ENCODE peak calls at places on chromosomes 16 and 17, in seven cellular contexts. One of them, this sample, is unnamed. For H3K4me1, the result is how much of the 10 kb centered on the place peaks cover.

GRCh38 chr17:48795444-48796162 is 21.4 kb downstream of the TTLL6 start:
- DNase-seq in vagina: no peak
- DNase-seq in HCT116: peak
- DNase-seq in sigmoid colon: no peak
- DNase-seq in transverse colon: peak
- DNase-seq in stomach: no peak
- DNase-seq in HepG2: peak
- DNase-seq in this sample: no peak

GRCh38 chr16:57571098-57571497 is 28.7 kb downstream of the ADGRG5 start:
- DNase-seq in transverse colon: no peak
- DNase-seq in stomach: no peak
- DNase-seq in sigmoid colon: no peak
- DNase-seq in vagina: no peak
- DNase-seq in HepG2: no peak
- DNase-seq in HCT116: no peak
- DNase-seq in this sample: no peak

GRCh38 chr17:34252138-34252889 is 2.8 kb upstream of the CCL2 start:
- DNase-seq in HepG2: no peak
- DNase-seq in stomach: peak
- DNase-seq in HCT116: no peak
- DNase-seq in transverse colon: peak
- DNase-seq in sigmoid colon: peak
- DNase-seq in vagina: peak
- DNase-seq in this sample: peak

GRCh38 chr16:48592839-48593429 is 17.0 kb downstream of the N4BP1 start:
- DNase-seq in HCT116: no peak
- DNase-seq in transverse colon: no peak
- DNase-seq in sigmoid colon: no peak
- DNase-seq in HepG2: no peak
- DNase-seq in stomach: no peak
- DNase-seq in vagina: no peak
- DNase-seq in this sample: no peak

GRCh38 chr17:27674335-27674734 is 43.3 kb downstream of the LGALS9 start:
- DNase-seq in stomach: no peak
- DNase-seq in transverse colon: no peak
- DNase-seq in HCT116: no peak
- DNase-seq in vagina: peak
- DNase-seq in sigmoid colon: no peak
- DNase-seq in HepG2: no peak
- DNase-seq in this sample: no peak

GRCh38 chr16:27240948-27241531 is 27.5 kb downstream of the NSMCE1 start:
- DNase-seq in transverse colon: no peak
- DNase-seq in stomach: peak
- DNase-seq in vagina: peak
- DNase-seq in HepG2: no peak
- DNase-seq in HCT116: no peak
- DNase-seq in sigmoid colon: peak
- DNase-seq in this sample: no peak

GRCh38 chr17:71085238-71086033 is 916.1 kb downstream of the KCNJ2 start:
- DNase-seq in vagina: no peak
- DNase-seq in HepG2: peak
- DNase-seq in HCT116: peak
- DNase-seq in sigmoid colon: no peak
- DNase-seq in stomach: peak
- DNase-seq in transverse colon: peak
- DNase-seq in this sample: no peak

GRCh38 chr17:39872700-39873099 is 4.7 kb downstream of the ZPBP2 start:
- DNase-seq in HCT116: no peak
- DNase-seq in stomach: no peak
- DNase-seq in sigmoid colon: no peak
- DNase-seq in transverse colon: no peak
- DNase-seq in HepG2: peak
- DNase-seq in vagina: no peak
- DNase-seq in this sample: no peak

GRCh38 chr17:35774499-35774898 is 13.8 kb downstream of the C17orf50 start:
- DNase-seq in HCT116: no peak
- DNase-seq in sigmoid colon: peak
- DNase-seq in vagina: no peak
- DNase-seq in HepG2: no peak
- DNase-seq in stomach: peak
- DNase-seq in transverse colon: peak
- DNase-seq in this sample: peak

GRCh38 chr17:49022391-49022941 is 25.3 kb downstream of the IGF2BP1 start:
- DNase-seq in transverse colon: no peak
- DNase-seq in HCT116: no peak
- DNase-seq in sigmoid colon: no peak
- DNase-seq in stomach: no peak
- DNase-seq in HepG2: peak
- DNase-seq in vagina: no peak
- DNase-seq in this sample: no peak

GRCh38 chr17:63356275-63356905 is 89.7 kb downstream of the CYB561 start:
- DNase-seq in vagina: no peak
- DNase-seq in HCT116: peak
- DNase-seq in sigmoid colon: no peak
- DNase-seq in HepG2: no peak
- DNase-seq in transverse colon: no peak
- DNase-seq in stomach: no peak
- DNase-seq in this sample: no peak

GRCh38 chr17:50170662-50171370 is 5.0 kb downstream of the SGCA start:
- DNase-seq in HepG2: no peak
- DNase-seq in sigmoid colon: no peak
- DNase-seq in HCT116: no peak
- DNase-seq in stomach: no peak
- DNase-seq in transverse colon: no peak
- DNase-seq in vagina: no peak
- DNase-seq in this sample: no peak

GRCh38 chr16:87575027-87575804 is 27.1 kb upstream of the JPH3 start:
- DNase-seq in HCT116: no peak
- DNase-seq in stomach: no peak
- DNase-seq in vagina: no peak
- DNase-seq in transverse colon: no peak
- DNase-seq in sigmoid colon: no peak
- DNase-seq in HepG2: no peak
- DNase-seq in this sample: no peak

GRCh38 chr16:55494994-55495421 is 13.9 kb upstream of the LPCAT2 start:
- DNase-seq in sigmoid colon: peak
- DNase-seq in vagina: peak
- DNase-seq in HCT116: no peak
- DNase-seq in HepG2: peak
- DNase-seq in transverse colon: peak
- DNase-seq in stomach: peak
- DNase-seq in this sample: no peak

GRCh38 chr17:63841350-63842172 is 924 bp downstream of the SMARCD2 start:
- DNase-seq in stomach: peak
- DNase-seq in sigmoid colon: peak
- DNase-seq in HCT116: no peak
- DNase-seq in vagina: no peak
- DNase-seq in HepG2: peak
- DNase-seq in transverse colon: peak
- DNase-seq in this sample: peak

GRCh38 chr17:40852378-40852777 is 14.6 kb downstream of the KRT12 start:
- DNase-seq in HepG2: no peak
- DNase-seq in HCT116: no peak
- DNase-seq in vagina: no peak
- DNase-seq in stomach: no peak
- DNase-seq in transverse colon: no peak
- DNase-seq in sigmoid colon: no peak
- DNase-seq in this sample: no peak

GRCh38 chr16:67407176-67407787 is 9.0 kb downstream of the ZDHHC1 start:
- DNase-seq in HepG2: no peak
- DNase-seq in transverse colon: no peak
- DNase-seq in HCT116: no peak
- DNase-seq in sigmoid colon: no peak
- DNase-seq in vagina: no peak
- DNase-seq in stomach: no peak
- DNase-seq in this sample: no peak

GRCh38 chr17:77325826-77326581 is 185.2 kb downstream of the SEC14L1 start:
- DNase-seq in vagina: peak
- DNase-seq in stomach: peak
- DNase-seq in sigmoid colon: peak
- DNase-seq in transverse colon: peak
- DNase-seq in HCT116: no peak
- DNase-seq in HepG2: no peak
- DNase-seq in this sample: no peak

DNA sequence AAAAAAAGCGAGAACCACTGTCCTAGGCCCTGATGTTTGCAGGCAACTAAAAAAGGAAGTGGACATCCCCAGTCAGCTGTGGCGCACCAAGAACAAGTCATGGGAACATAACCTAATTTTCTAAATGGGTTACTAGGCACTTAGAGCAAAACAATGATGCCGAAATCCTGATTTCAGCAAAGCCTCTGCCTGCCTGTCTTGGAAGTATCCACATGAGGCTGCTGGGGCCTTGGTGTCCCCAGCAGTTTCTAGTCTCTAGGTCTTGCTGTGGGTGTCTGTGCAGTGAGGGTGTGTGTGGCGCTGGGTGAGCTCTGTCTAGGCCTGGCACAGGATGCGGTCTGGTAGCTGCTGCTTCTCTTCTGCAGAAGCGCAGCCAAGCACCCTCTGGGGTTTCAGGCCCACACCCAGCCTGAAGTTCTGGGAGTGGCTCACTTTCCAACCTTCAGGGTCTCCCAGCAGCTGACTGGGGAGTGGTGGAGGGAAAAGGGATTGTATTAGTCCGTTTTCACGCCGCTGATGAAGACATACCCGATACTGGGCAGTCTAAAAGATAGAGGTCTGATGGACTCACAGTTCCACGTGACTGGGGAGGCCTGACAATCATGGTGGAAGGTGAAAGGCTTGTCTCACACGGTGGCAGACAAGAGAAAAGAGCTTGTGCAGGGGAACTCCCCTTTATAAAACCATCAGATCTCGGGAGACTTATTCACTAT is 21.1 kb downstream of the STH start:
- DNase-seq in HCT116: no peak
- DNase-seq in transverse colon: peak
- DNase-seq in sigmoid colon: peak
- DNase-seq in HepG2: no peak
- DNase-seq in vagina: no peak
- DNase-seq in stomach: no peak
- DNase-seq in this sample: no peak
- TF ChIP-seq CTCF in HCT116: no peak
- TF ChIP-seq CTCF in transverse colon: no peak
- TF ChIP-seq CTCF in sigmoid colon: no peak
- TF ChIP-seq CTCF in HepG2: no peak
- TF ChIP-seq CTCF in vagina: no peak
- TF ChIP-seq CTCF in stomach: no peak
- TF ChIP-seq CTCF in this sample: no peak

GRCh38 chr16:1859650-1860049 is 12.3 kb downstream of the MEIOB start:
- DNase-seq in sigmoid colon: no peak
- DNase-seq in transverse colon: peak
- DNase-seq in stomach: peak
- DNase-seq in HCT116: no peak
- DNase-seq in HepG2: no peak
- DNase-seq in vagina: no peak
- DNase-seq in this sample: no peak
- H3K4me1 ChIP-seq in sigmoid colon: under half
- H3K4me1 ChIP-seq in transverse colon: under half
- H3K4me1 ChIP-seq in stomach: under half
- H3K4me1 ChIP-seq in HCT116: under half
- H3K4me1 ChIP-seq in HepG2: under half
- H3K4me1 ChIP-seq in vagina: under half
- H3K4me1 ChIP-seq in this sample: under half

DNA sequence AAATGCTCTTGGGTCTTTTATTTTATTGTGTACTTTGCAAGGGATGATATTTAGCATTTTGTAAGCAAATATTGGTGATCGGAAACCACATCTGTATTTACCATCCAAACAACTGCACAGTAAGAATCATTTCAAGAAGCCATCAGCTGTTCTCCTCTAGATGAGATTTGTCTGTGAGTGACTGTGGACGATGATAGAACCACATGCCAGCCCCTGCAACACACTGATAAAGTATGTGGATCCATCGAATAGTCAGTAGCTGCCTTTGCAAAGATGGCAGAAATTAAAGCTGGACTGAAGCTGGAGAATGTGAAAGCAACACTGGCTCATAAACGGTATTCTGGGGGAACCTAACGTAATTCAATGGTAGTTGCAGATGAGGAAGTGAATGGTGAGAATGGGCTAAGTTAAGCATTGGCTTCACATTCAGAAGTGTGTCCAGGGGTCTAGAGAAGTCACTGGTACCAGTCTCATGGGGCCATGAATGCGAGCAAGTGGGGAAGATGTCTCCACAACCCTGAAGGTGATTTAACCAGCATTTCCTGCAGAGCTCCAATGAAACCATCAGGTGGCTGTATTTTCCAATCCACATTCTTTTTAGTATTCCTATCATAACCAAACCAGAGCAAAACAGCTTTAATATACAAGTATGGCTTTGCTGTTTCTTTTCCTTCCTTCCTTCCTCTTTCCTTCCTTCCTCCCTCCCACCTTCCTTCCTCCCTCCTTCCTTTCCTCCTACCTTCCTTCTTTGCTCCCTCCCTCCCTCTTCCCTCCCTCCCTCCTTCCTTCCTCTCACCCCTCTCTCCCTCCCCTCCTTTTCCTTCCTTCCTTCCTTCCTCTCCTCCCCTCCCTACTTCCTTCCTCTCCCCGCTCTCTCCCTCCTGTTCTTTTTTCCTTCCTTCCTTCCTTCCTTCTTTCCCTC is 169.4 kb downstream of the ABCA8 start:
- DNase-seq in stomach: no peak
- DNase-seq in HepG2: no peak
- DNase-seq in HCT116: no peak
- DNase-seq in transverse colon: no peak
- DNase-seq in sigmoid colon: no peak
- DNase-seq in vagina: no peak
- DNase-seq in this sample: no peak
- TF ChIP-seq POLR2AphosphoS5 in stomach: no peak
- TF ChIP-seq POLR2AphosphoS5 in HepG2: no peak
- TF ChIP-seq POLR2AphosphoS5 in HCT116: no peak
- TF ChIP-seq POLR2AphosphoS5 in transverse colon: no peak
- TF ChIP-seq POLR2AphosphoS5 in sigmoid colon: no peak
- TF ChIP-seq POLR2AphosphoS5 in vagina: no peak
- TF ChIP-seq POLR2AphosphoS5 in this sample: no peak

DNA sequence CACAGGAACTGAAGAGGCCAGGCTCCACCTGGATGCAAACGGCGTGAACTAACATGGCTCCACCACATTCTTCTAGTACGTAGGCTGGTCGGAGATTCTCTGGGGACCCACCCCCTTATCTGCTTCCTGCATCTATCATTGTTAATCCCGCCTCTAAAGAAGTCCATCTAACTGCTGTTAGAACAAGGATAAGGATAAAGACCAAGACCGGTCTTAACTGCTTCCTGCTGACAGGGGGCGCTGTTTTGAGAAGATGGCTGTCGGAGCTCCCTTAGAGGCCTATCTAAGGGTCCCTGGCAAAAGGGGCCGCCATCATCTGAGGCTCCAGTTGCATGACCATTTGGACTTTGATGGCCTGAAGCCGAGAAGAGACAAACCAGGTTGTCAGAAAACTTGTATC is 25.8 kb upstream of the TNFSF12 start:
- DNase-seq in HepG2: peak
- DNase-seq in vagina: no peak
- DNase-seq in HCT116: peak
- DNase-seq in stomach: peak
- DNase-seq in transverse colon: peak
- DNase-seq in sigmoid colon: no peak
- DNase-seq in this sample: no peak
- TF ChIP-seq CTCF in HepG2: peak
- TF ChIP-seq CTCF in vagina: no peak
- TF ChIP-seq CTCF in HCT116: peak
- TF ChIP-seq CTCF in stomach: peak
- TF ChIP-seq CTCF in transverse colon: peak
- TF ChIP-seq CTCF in sigmoid colon: peak
- TF ChIP-seq CTCF in this sample: peak

GRCh38 chr16:2035431-2036199 is 8.9 kb downstream of the NHERF2 start:
- DNase-seq in sigmoid colon: peak
- DNase-seq in vagina: no peak
- DNase-seq in HCT116: no peak
- DNase-seq in transverse colon: peak
- DNase-seq in HepG2: peak
- DNase-seq in stomach: peak
- DNase-seq in this sample: no peak
- H3K4me1 ChIP-seq in sigmoid colon: half or more
- H3K4me1 ChIP-seq in vagina: half or more
- H3K4me1 ChIP-seq in HCT116: under half
- H3K4me1 ChIP-seq in transverse colon: half or more
- H3K4me1 ChIP-seq in HepG2: half or more
- H3K4me1 ChIP-seq in stomach: half or more
- H3K4me1 ChIP-seq in this sample: under half

This sample was measured in prostate gland.